ENCODE peak calls at places on chromosomes 2 and 18, in ten cellular contexts. E is CD4-positive, alpha-beta T cell; D is neuronal stem cell; K is heart left ventricle; T is adrenal gland; H is CD4-positive, CD25-positive, alpha-beta regulatory T cell; W is PC-9; F is lower lobe of right lung; V is SJSA1; A is substantia nigra. X is an unnamed sample.

GRCh38 chr18:74395630-74396251 is 61.4 kb downstream of the DIPK1C start:
- DNase-seq in E (no peak), D (no peak), K (no peak), T (no peak), H (no peak), W (no peak), F (no peak), V (no peak), A (no peak), X (no peak)

GRCh38 chr2:242017086-242017485 is 147.6 kb downstream of the RTP5 start:
- DNase-seq in E (no peak), D (no peak), K (no peak), T (no peak), H (no peak), W (no peak), F (no peak), V (no peak), A (no peak), X (no peak)

GRCh38 chr2:128746356-128746755 is 427.7 kb upstream of the HS6ST1 start:
- DNase-seq in E (no peak), D (no peak), K (no peak), T (peak; percentile 77), H (no peak), W (no peak), F (no peak), V (peak; percentile 24), A (no peak), X (peak; percentile 65)

GRCh38 chr2:124778076-124778475 is 753.0 kb downstream of the CNTNAP5 start:
- DNase-seq in E (no peak), D (no peak), K (no peak), T (no peak), H (no peak), W (no peak), F (no peak), V (no peak), A (no peak), X (no peak)

GRCh38 chr18:22318745-22319407 is 98.8 kb downstream of the CTAGE1 start:
- DNase-seq in E (no peak), D (no peak), K (no peak), T (peak; percentile 64), H (no peak), W (peak; percentile 40), F (no peak), V (no peak), A (no peak), X (peak; percentile 86)

GRCh38 chr2:118197011-118197695 is 108.9 kb downstream of the INSIG2 start:
- DNase-seq in E (no peak), D (no peak), K (no peak), T (no peak), H (peak; percentile 16), W (no peak), F (no peak), V (no peak), A (no peak), X (no peak)

GRCh38 chr2:212683346-212683745 is 144.7 kb upstream of the ERBB4 start:
- DNase-seq in E (no peak), D (no peak), K (no peak), T (no peak), H (no peak), W (no peak), F (no peak), V (no peak), A (no peak), X (no peak)

GRCh38 chr2:15560404-15560987 is 638 bp downstream of the NBAS start:
- DNase-seq in E (no peak), D (no peak), K (no peak), T (peak; percentile 37), H (peak; percentile 37), W (no peak), F (no peak), V (peak; percentile 43), A (peak; percentile 6), X (no peak)

GRCh38 chr2:25222475-25223121 is 54.2 kb upstream of the POMC start:
- DNase-seq in E (no peak), D (no peak), K (no peak), T (no peak), H (peak; percentile 16), W (no peak), F (no peak), V (no peak), A (no peak), X (no peak)

GRCh38 chr2:74507926-74508520 is 528 bp upstream of the PCGF1 start:
- DNase-seq in E (peak; percentile 11), D (no peak), K (peak; percentile 40), T (no peak), H (no peak), W (no peak), F (peak; percentile 59), V (peak; percentile 36), A (no peak), X (no peak)

GRCh38 chr2:62152000-62152399 is 43.9 kb upstream of the B3GNT2 start:
- DNase-seq in E (no peak), D (no peak), K (no peak), T (no peak), H (no peak), W (peak; percentile 38), F (no peak), V (no peak), A (no peak), X (no peak)

GRCh38 chr2:217895070-217895635 is 107.6 kb downstream of the TNS1 start:
- DNase-seq in E (no peak), D (no peak), K (no peak), T (no peak), H (no peak), W (no peak), F (no peak), V (no peak), A (no peak), X (no peak)

GRCh38 chr2:173448938-173449471 is 94.3 kb downstream of the CDCA7 start:
- DNase-seq in E (peak; percentile 15), D (peak; percentile 57), K (peak; percentile 90), T (peak; percentile 86), H (peak; percentile 84), W (peak; percentile 75), F (peak; percentile 73), V (peak; percentile 88), A (peak; percentile 23), X (peak; percentile 77)

GRCh38 chr2:1802046-1802445 is 57.7 kb upstream of the PXDN start:
- DNase-seq in E (no peak), D (no peak), K (no peak), T (no peak), H (no peak), W (no peak), F (no peak), V (no peak), A (no peak), X (no peak)

GRCh38 chr2:53969285-53970094 is 1.3 kb downstream of the PSME4 start:
- DNase-seq in E (no peak), D (no peak), K (no peak), T (no peak), H (peak; percentile 67), W (peak; percentile 91), F (no peak), V (peak; percentile 63), A (no peak), X (no peak)

GRCh38 chr18:24270937-24271380 is 126.7 kb downstream of the OSBPL1A start:
- DNase-seq in E (no peak), D (peak; percentile 32), K (no peak), T (peak; percentile 27), H (no peak), W (no peak), F (no peak), V (peak; percentile 64), A (no peak), X (no peak)

GRCh38 chr2:17757321-17757720 is 3.4 kb downstream of the GEN1 start:
- DNase-seq in E (no peak), D (no peak), K (no peak), T (no peak), H (no peak), W (no peak), F (no peak), V (peak; percentile 27), A (no peak), X (no peak)

GRCh38 chr2:216073773-216074172 is 7.8 kb downstream of the PECR start:
- DNase-seq in E (no peak), D (no peak), K (no peak), T (no peak), H (no peak), W (no peak), F (no peak), V (no peak), A (no peak), X (no peak)
- H3K27ac ChIP-seq in E (no peak overlapping the region), D (no peak overlapping the region), K (no peak overlapping the region), T (no peak overlapping the region), H (no peak overlapping the region), W (no peak overlapping the region), F (no peak overlapping the region), V (no peak overlapping the region), A (no peak overlapping the region), X (no peak overlapping the region)

GRCh38 chr2:96906719-96907404 is 37.0 kb upstream of the SEMA4C start:
- DNase-seq in E (no peak), D (peak; percentile 49), K (peak; percentile 73), T (peak; percentile 46), H (no peak), W (peak; percentile 20), F (no peak), V (no peak), A (no peak), X (peak; percentile 81)
- H3K27ac ChIP-seq in E (no peak overlapping the region), D (peak overlapping the region; percentile 87), K (peak overlapping the region; percentile 89), T (no peak overlapping the region), H (no peak overlapping the region), W (no peak overlapping the region), F (peak overlapping the region; percentile 59), V (no peak overlapping the region), A (peak overlapping the region; percentile 61), X (peak overlapping the region; percentile 86)

GRCh38 chr2:46846454-46846990 is 69.1 kb downstream of the MCFD2 start:
- DNase-seq in E (no peak), D (no peak), K (no peak), T (no peak), H (no peak), W (no peak), F (no peak), V (no peak), A (no peak), X (no peak)

GRCh38 chr2:46847726-46848421 is 67.7 kb downstream of the MCFD2 start:
- DNase-seq in E (no peak), D (no peak), K (no peak), T (peak; percentile 31), H (no peak), W (peak; percentile 43), F (no peak), V (no peak), A (no peak), X (no peak)

GRCh38 chr2:46848446-46848845 is 67.2 kb downstream of the MCFD2 start:
- DNase-seq in E (no peak), D (no peak), K (peak; percentile 53), T (peak; percentile 51), H (no peak), W (no peak), F (no peak), V (no peak), A (no peak), X (no peak)

GRCh38 chr2:46845542-46846453 is 69.8 kb downstream of the MCFD2 start:
- DNase-seq in E (no peak), D (no peak), K (no peak), T (peak; percentile 57), H (no peak), W (no peak), F (no peak), V (no peak), A (no peak), X (no peak)

GRCh38 chr2:46847185-46847710 is 68.4 kb downstream of the MCFD2 start:
- DNase-seq in E (no peak), D (no peak), K (peak; percentile 98), T (peak; percentile 98), H (no peak), W (peak; percentile 77), F (peak; percentile 94), V (peak; percentile 89), A (peak; percentile 21), X (peak; percentile 91)
- H3K27ac ChIP-seq in E (no peak overlapping the region), D (no peak overlapping the region), K (peak overlapping the region; percentile 93), T (peak overlapping the region; percentile 88), H (no peak overlapping the region), W (no peak overlapping the region), F (peak overlapping the region; percentile 77), V (peak overlapping the region; percentile 44), A (no peak overlapping the region), X (peak overlapping the region; percentile 93)

GRCh38 chr2:234641086-234641485 is 144.2 kb upstream of the ARL4C start:
- DNase-seq in E (no peak), D (no peak), K (no peak), T (no peak), H (no peak), W (no peak), F (no peak), V (no peak), A (no peak), X (no peak)
- H3K27ac ChIP-seq in E (no peak overlapping the region), D (no peak overlapping the region), K (no peak overlapping the region), T (no peak overlapping the region), H (no peak overlapping the region), W (no peak overlapping the region), F (no peak overlapping the region), V (no peak overlapping the region), A (no peak overlapping the region), X (no peak overlapping the region)